ENCODE peak calls at places on chromosomes 6 and 20, in six cellular contexts. U is GM04503; H is glomerular endothelial cell; W is stimulated activated CD4-positive, alpha-beta T cell treated with anti-CD3 and anti-CD28 coated beads, Interleukin-15, amount 100 ng/mL, for 1 hour; C is Panc1; V is left cardiac atrium. L is an unnamed sample.

GRCh38 chr6:31402324-31403282 is 792 bp upstream of the MICA start:
- DNase-seq in U (no peak), H (no peak), W (peak), C (no peak), V (peak), L (no peak)

GRCh38 chr6:136772685-136773472 is 19.4 kb downstream of the MAP3K5 start:
- DNase-seq in U (no peak), H (no peak), W (no peak), C (no peak), V (no peak), L (no peak)

GRCh38 chr20:52619101-52619500 is 353.1 kb upstream of the TSHZ2 start:
- DNase-seq in U (no peak), H (no peak), W (no peak), C (no peak), V (no peak), L (no peak)

GRCh38 chr20:43579861-43580793 is 10.6 kb upstream of the IFT52 start:
- DNase-seq in U (no peak), H (no peak), W (no peak), C (no peak), V (no peak), L (no peak)

GRCh38 chr6:46353450-46353998 is 137.7 kb downstream of the RCAN2 start:
- DNase-seq in U (no peak), H (no peak), W (no peak), C (no peak), V (no peak), L (no peak)

GRCh38 chr6:74631558-74631957 is 574.3 kb downstream of the COL12A1 start:
- DNase-seq in U (no peak), H (no peak), W (no peak), C (no peak), V (no peak), L (no peak)

GRCh38 chr6:126033696-126034095 is 47.4 kb downstream of the TRMT11 start:
- DNase-seq in U (peak), H (peak), W (no peak), C (no peak), V (peak), L (peak)

GRCh38 chr6:135233676-135234491 is 52.8 kb downstream of the MYB start:
- DNase-seq in U (no peak), H (no peak), W (no peak), C (no peak), V (no peak), L (no peak)

GRCh38 chr6:25279748-25280616 is 808 bp downstream of the CARMIL1 start:
- DNase-seq in U (no peak), H (no peak), W (no peak), C (no peak), V (peak), L (no peak)

GRCh38 chr20:38833857-38834164 is 28.3 kb downstream of the PPP1R16B start:
- DNase-seq in U (no peak), H (no peak), W (no peak), C (no peak), V (no peak), L (no peak)